ENCODE peak calls at places on chromosomes 7 and 10, in six cellular contexts. X is mammary epithelial cell, N is uterus, P is MM.1S, Q is upper lobe of left lung, B is Panc1. O is an unnamed sample.

GRCh38 chr10:13961096-13961495 is 369.6 kb downstream of the FRMD4A start:
- DNase-seq in X (peak), N (no peak), P (no peak), Q (no peak), B (no peak), O (no peak)

GRCh38 chr10:16483241-16483917 is 38.3 kb downstream of the C1QL3 start:
- DNase-seq in X (no peak), N (no peak), P (no peak), Q (no peak), B (no peak), O (no peak)

GRCh38 chr10:131519723-131520122 is 208.2 kb upstream of the TCERG1L start:
- DNase-seq in X (no peak), N (no peak), P (no peak), Q (peak), B (no peak), O (no peak)

GRCh38 chr7:95396136-95397032 is at the start of gene PON3:
- DNase-seq in X (no peak), N (peak), P (peak), Q (peak), B (peak), O (peak)

GRCh38 chr10:101032637-101033201 is 1.7 kb downstream of the SFXN3 start:
- DNase-seq in X (peak), N (peak), P (no peak), Q (no peak), B (no peak), O (peak)

GRCh38 chr10:55631071-55631654 is 729.9 kb downstream of the ZWINT start:
- DNase-seq in X (peak), N (peak), P (peak), Q (peak), B (no peak), O (peak)

GRCh38 chr7:130595986-130596385 is 72.6 kb downstream of the COPG2 start:
- DNase-seq in X (no peak), N (no peak), P (no peak), Q (no peak), B (no peak), O (peak)

GRCh38 chr7:139246905-139247304 is 15.9 kb downstream of the UBN2 start:
- DNase-seq in X (peak), N (no peak), P (no peak), Q (no peak), B (no peak), O (no peak)

GRCh38 chr10:6064119-6064518 is 2.0 kb upstream of the IL2RA start:
- DNase-seq in X (no peak), N (no peak), P (no peak), Q (no peak), B (no peak), O (no peak)

GRCh38 chr10:126459878-126460481 is 71.7 kb upstream of the ADAM12 start:
- DNase-seq in X (peak), N (no peak), P (no peak), Q (no peak), B (peak), O (no peak)

GRCh38 chr10:49115796-49116508 is 630 bp upstream of the VSTM4 start:
- DNase-seq in X (no peak), N (no peak), P (no peak), Q (no peak), B (no peak), O (no peak)

GRCh38 chr10:112589081-112589480 is 142.1 kb downstream of the VTI1A start:
- DNase-seq in X (no peak), N (no peak), P (no peak), Q (no peak), B (no peak), O (no peak)

GRCh38 chr7:113561446-113561845 is 357.4 kb downstream of the PPP1R3A start:
- DNase-seq in X (peak), N (no peak), P (no peak), Q (no peak), B (no peak), O (no peak)

GRCh38 chr7:46928719-46929118 is 653.2 kb downstream of the TNS3 start:
- DNase-seq in X (no peak), N (no peak), P (no peak), Q (no peak), B (no peak), O (no peak)

DNA sequence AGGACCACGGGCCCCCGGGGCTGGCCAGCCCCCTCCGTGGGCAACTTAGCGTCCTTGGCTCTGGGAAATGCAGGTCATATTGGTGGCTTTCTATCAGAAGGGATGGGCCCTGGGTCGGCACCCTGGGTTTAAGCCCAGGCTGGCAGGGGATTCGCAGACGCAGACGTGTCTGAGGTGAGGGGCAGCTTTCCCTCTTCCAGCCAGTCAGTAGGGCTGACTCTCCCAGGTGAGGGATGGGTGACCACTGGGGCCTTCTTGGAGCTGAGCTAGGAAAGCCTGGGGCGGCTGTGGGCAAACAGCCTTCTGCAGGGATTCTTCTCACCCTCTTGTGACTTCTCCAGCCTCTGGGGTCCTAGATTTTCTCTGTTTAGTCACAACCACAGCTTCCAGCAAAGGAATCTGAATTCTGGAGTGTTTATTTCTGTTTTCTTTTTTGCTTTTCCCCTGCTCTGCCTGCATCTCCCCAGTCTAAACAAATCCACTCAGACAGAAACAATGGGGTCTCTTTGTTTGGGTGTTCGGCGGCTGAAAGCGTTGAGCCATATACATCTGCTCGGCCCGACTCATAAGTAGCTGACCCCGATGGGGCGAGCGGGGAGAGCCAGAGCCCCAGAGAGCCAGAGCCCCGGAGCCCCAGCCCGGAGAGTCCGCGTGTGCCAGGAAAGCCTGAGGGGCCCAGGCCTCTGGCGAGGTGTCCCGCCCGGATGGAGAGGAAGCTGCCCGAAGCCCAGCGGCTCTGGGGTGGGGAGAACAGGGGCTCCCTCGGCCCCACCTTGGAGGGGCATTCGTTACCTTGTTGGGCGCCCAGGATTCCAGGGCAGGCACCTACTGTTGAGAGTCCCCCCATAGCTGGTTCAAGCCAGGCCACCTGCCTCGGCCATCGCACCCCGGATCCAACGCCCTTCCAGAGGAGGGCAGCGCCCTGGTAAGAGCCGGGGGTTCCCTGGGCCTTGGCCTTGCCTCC is 2.0 kb downstream of the MNX1 start:
- DNase-seq in X (no peak), N (no peak), P (peak), Q (peak), B (no peak), O (no peak)
- H3K4me3 ChIP-seq in X (no peak), N (no peak), P (no peak), Q (peak), B (no peak), O (no peak)

DNA sequence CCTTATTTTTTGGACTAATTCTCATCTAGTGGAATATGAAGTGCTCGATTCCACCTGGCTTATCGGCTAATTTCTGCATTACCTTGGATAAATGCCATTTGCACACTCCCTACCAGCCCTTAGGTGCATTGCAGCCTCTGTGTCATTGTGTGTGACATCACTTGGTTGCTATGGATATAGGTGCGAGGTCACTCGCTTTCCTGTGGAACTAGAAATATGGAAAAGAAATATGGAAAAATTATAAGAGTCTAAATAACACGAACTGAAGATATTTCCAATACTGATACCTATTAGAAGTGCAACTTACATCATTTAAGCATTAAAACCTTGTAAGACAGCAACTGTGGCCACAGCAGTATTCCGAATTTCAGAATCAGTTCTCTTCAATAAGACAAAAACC is 2.0 kb downstream of the YWHAG start:
- DNase-seq in X (peak), N (no peak), P (no peak), Q (no peak), B (no peak), O (no peak)
- TF ChIP-seq CTCF in X (peak), N (no peak), P (no peak), Q (no peak), B (no peak), O (no peak)

GRCh38 chr10:62733654-62734293 is 70.7 kb upstream of the ADO start:
- DNase-seq in X (peak), N (no peak), P (no peak), Q (no peak), B (no peak), O (peak)
- H3K27ac ChIP-seq in X (no peak), N (no peak), P (peak), Q (no peak), B (no peak), O (no peak)

DNA sequence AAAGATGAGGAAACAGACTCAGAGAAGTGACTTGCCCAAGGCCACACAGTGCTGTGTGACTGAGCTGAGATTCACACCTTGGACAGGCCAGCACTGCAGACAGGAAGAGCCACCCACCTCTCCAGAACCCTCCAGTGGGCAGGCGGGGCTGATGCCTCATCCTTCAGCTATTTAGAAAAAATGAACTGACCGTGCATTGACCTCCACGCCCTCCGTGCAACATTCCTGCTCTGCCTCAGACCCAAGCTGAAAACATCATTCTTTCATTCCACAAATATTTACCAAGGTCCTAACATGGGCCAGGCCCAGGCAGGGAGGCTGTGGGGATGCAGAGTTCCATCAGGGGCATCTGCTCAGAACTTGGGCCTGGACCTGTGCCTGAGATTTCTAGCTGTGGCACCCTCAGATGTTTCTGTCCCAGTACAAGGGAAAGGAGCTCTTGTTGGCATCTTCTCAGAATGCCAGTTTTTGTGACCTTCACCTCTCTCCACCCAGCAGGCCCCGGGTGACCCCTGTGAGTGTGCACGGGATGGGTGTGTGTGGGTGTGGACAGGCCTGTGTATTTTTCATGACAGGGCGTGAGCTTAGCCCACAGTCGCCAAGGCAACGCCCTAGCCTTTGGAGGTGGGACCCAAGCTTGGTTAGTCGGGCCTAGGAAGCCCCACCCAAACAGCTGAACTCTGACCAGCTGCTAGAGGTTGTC is 6.5 kb downstream of the VSIR start:
- DNase-seq in X (peak), N (peak), P (no peak), Q (no peak), B (peak), O (peak)
- H3K4me3 ChIP-seq in X (no peak), N (no peak), P (no peak), Q (peak), B (peak), O (peak)

GRCh38 chr10:52778511-52779392 is 6.2 kb upstream of the MBL2 start:
- DNase-seq in X (no peak), N (no peak), P (no peak), Q (peak), B (no peak), O (no peak)
- TF ChIP-seq CTCF in X (peak), N (no peak), P (peak), Q (no peak), B (peak), O (peak)

GRCh38 chr7:33932832-33933468 is 27.6 kb downstream of the BMPER start:
- DNase-seq in X (peak), N (peak), P (peak), Q (no peak), B (peak), O (peak)
- H3K27ac ChIP-seq in X (peak), N (peak), P (no peak), Q (peak), B (no peak), O (no peak)

GRCh38 chr7:22549667-22550513 is 49.9 kb upstream of the STEAP1B start:
- DNase-seq in X (peak), N (no peak), P (peak), Q (peak), B (no peak), O (no peak)
- H3K4me3 ChIP-seq in X (peak), N (peak), P (peak), Q (peak), B (peak), O (peak)

GRCh38 chr10:69449841-69450240 is 1.4 kb upstream of the TSPAN15 start:
- DNase-seq in X (no peak), N (no peak), P (peak), Q (no peak), B (peak), O (no peak)
- TF ChIP-seq CTCF in X (peak), N (peak), P (peak), Q (peak), B (peak), O (peak)

DNA sequence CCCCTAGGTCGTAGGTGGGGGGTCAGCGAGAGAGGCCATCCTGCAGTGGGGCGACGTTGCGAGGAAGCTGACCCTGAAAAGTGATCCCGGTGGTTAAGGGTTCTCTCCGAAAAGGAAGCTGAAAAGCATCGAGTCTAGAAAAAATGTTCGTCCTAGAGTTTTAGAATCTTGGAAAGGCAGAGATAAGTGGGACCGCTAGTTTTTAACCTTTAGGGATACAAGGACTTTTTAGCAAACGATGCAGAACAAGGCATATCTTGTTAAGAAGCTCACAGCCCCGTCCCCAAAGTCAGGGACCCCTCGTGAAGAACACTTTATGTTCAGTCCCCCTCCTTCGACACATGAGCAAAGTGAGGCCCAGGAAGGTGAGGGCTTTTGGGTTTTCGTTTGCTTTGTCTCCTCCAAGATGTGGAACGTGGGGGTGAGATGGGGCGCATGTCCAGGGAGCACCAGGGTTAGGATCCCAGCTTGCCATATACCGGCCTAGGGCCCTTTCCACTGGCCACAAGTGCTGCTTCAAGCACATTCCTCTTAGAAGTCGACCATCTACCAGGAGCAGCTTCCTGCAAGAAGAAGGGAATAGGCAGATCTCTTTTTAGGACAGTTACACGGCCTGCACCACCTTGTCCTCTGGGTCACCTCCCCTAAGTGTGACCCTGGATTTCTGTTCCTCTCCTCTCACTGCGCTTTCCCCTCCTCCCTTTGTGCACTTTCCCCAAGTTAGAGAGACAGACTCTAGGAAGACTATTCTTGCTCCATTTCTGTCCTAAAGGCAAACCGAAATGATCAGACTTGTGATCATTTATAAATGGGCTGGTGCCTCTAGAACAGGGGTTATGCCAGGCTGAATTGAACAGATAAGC is 969 bp downstream of the SLC35G1 start:
- DNase-seq in X (no peak), N (no peak), P (no peak), Q (no peak), B (no peak), O (no peak)
- H3K27ac ChIP-seq in X (no peak), N (peak), P (no peak), Q (peak), B (peak), O (peak)